ENCODE peak calls at places on chromosome 10, in six cellular contexts. One of them, this sample, is unnamed.

GRCh38 chr10:54139819-54140428 is 661.1 kb downstream of the PCDH15 start:
- DNase-seq in A549: no peak
- DNase-seq in NB4: no peak
- DNase-seq in endothelial cell of umbilical vein: no peak
- DNase-seq in HepG2: no peak
- DNase-seq in GM12878: no peak
- DNase-seq in this sample: no peak

GRCh38 chr10:87763086-87763861 is 54.8 kb downstream of the ATAD1 start:
- DNase-seq in GM12878: no peak
- DNase-seq in A549: no peak
- DNase-seq in HepG2: peak
- DNase-seq in NB4: no peak
- DNase-seq in endothelial cell of umbilical vein: no peak
- DNase-seq in this sample: no peak

GRCh38 chr10:48448796-48449195 is 142.3 kb downstream of the MAPK8 start:
- DNase-seq in endothelial cell of umbilical vein: peak
- DNase-seq in NB4: no peak
- DNase-seq in GM12878: no peak
- DNase-seq in A549: no peak
- DNase-seq in HepG2: no peak
- DNase-seq in this sample: no peak

GRCh38 chr10:111598433-111599059 is 521.7 kb downstream of the ADRA2A start:
- DNase-seq in GM12878: peak
- DNase-seq in HepG2: peak
- DNase-seq in endothelial cell of umbilical vein: peak
- DNase-seq in NB4: peak
- DNase-seq in A549: peak
- DNase-seq in this sample: peak

GRCh38 chr10:11886138-11886474 is 63.0 kb downstream of the PROSER2 start:
- DNase-seq in GM12878: no peak
- DNase-seq in HepG2: no peak
- DNase-seq in A549: no peak
- DNase-seq in endothelial cell of umbilical vein: no peak
- DNase-seq in NB4: no peak
- DNase-seq in this sample: no peak

GRCh38 chr10:80173441-80173840 is 31.9 kb downstream of the ANXA11 start:
- DNase-seq in endothelial cell of umbilical vein: no peak
- DNase-seq in NB4: no peak
- DNase-seq in HepG2: no peak
- DNase-seq in GM12878: no peak
- DNase-seq in A549: no peak
- DNase-seq in this sample: no peak

GRCh38 chr10:5776881-5777197 is 36.4 kb downstream of the GDI2 start:
- DNase-seq in HepG2: no peak
- DNase-seq in A549: no peak
- DNase-seq in NB4: no peak
- DNase-seq in GM12878: no peak
- DNase-seq in endothelial cell of umbilical vein: peak
- DNase-seq in this sample: no peak

GRCh38 chr10:52020702-52021101 is 293.4 kb upstream of the DKK1 start:
- DNase-seq in NB4: no peak
- DNase-seq in GM12878: no peak
- DNase-seq in A549: no peak
- DNase-seq in HepG2: no peak
- DNase-seq in endothelial cell of umbilical vein: no peak
- DNase-seq in this sample: no peak

GRCh38 chr10:73732931-73733623 is 11.1 kb upstream of the SEC24C start:
- DNase-seq in NB4: no peak
- DNase-seq in GM12878: no peak
- DNase-seq in HepG2: no peak
- DNase-seq in A549: no peak
- DNase-seq in endothelial cell of umbilical vein: no peak
- DNase-seq in this sample: no peak

GRCh38 chr10:48924988-48925387 is 14.7 kb downstream of the LRRC18 start:
- DNase-seq in GM12878: no peak
- DNase-seq in NB4: no peak
- DNase-seq in A549: no peak
- DNase-seq in endothelial cell of umbilical vein: no peak
- DNase-seq in HepG2: no peak
- DNase-seq in this sample: no peak

GRCh38 chr10:3294919-3295318 is 122.3 kb upstream of the PITRM1 start:
- DNase-seq in GM12878: no peak
- DNase-seq in endothelial cell of umbilical vein: no peak
- DNase-seq in A549: peak
- DNase-seq in HepG2: peak
- DNase-seq in NB4: no peak
- DNase-seq in this sample: no peak

GRCh38 chr10:93437000-93437945 is 44.9 kb downstream of the MYOF start:
- DNase-seq in HepG2: peak
- DNase-seq in A549: peak
- DNase-seq in NB4: peak
- DNase-seq in endothelial cell of umbilical vein: peak
- DNase-seq in GM12878: no peak
- DNase-seq in this sample: no peak

GRCh38 chr10:114470956-114471905 is 66.9 kb upstream of the AFAP1L2 start:
- DNase-seq in NB4: peak
- DNase-seq in endothelial cell of umbilical vein: peak
- DNase-seq in A549: peak
- DNase-seq in HepG2: peak
- DNase-seq in GM12878: peak
- DNase-seq in this sample: peak

GRCh38 chr10:17643339-17643754 is 604 bp upstream of the STAM start:
- DNase-seq in A549: peak
- DNase-seq in endothelial cell of umbilical vein: no peak
- DNase-seq in GM12878: no peak
- DNase-seq in HepG2: peak
- DNase-seq in NB4: no peak
- DNase-seq in this sample: no peak

GRCh38 chr10:44391981-44392380 is 7.1 kb upstream of the CXCL12 start:
- DNase-seq in HepG2: no peak
- DNase-seq in endothelial cell of umbilical vein: no peak
- DNase-seq in A549: no peak
- DNase-seq in GM12878: no peak
- DNase-seq in NB4: no peak
- DNase-seq in this sample: no peak

GRCh38 chr10:57145548-57145947 is 784.5 kb upstream of the ZWINT start:
- DNase-seq in GM12878: no peak
- DNase-seq in A549: no peak
- DNase-seq in HepG2: no peak
- DNase-seq in endothelial cell of umbilical vein: no peak
- DNase-seq in NB4: no peak
- DNase-seq in this sample: no peak

GRCh38 chr10:5648494-5649457 is 17.6 kb downstream of the ASB13 start:
- DNase-seq in HepG2: no peak
- DNase-seq in A549: peak
- DNase-seq in NB4: no peak
- DNase-seq in GM12878: no peak
- DNase-seq in endothelial cell of umbilical vein: no peak
- DNase-seq in this sample: no peak

GRCh38 chr10:14540062-14540461 is 209.3 kb upstream of the FRMD4A start:
- DNase-seq in HepG2: no peak
- DNase-seq in A549: no peak
- DNase-seq in NB4: no peak
- DNase-seq in GM12878: no peak
- DNase-seq in endothelial cell of umbilical vein: no peak
- DNase-seq in this sample: no peak

GRCh38 chr10:51244739-51245138 is 170.5 kb downstream of the PRKG1 start:
- DNase-seq in A549: no peak
- DNase-seq in endothelial cell of umbilical vein: peak
- DNase-seq in NB4: no peak
- DNase-seq in HepG2: no peak
- DNase-seq in GM12878: no peak
- DNase-seq in this sample: no peak

GRCh38 chr10:44913312-44914079 is 2.4 kb downstream of the TMEM72 start:
- DNase-seq in NB4: peak
- DNase-seq in A549: no peak
- DNase-seq in GM12878: no peak
- DNase-seq in HepG2: no peak
- DNase-seq in endothelial cell of umbilical vein: no peak
- DNase-seq in this sample: peak

GRCh38 chr10:86364551-86365345 is 1.8 kb downstream of the GRID1 start:
- DNase-seq in A549: no peak
- DNase-seq in HepG2: no peak
- DNase-seq in GM12878: no peak
- DNase-seq in NB4: peak
- DNase-seq in endothelial cell of umbilical vein: no peak
- DNase-seq in this sample: no peak

GRCh38 chr10:110353244-110354119 is 48.8 kb upstream of the SMNDC1 start:
- DNase-seq in A549: peak
- DNase-seq in NB4: peak
- DNase-seq in endothelial cell of umbilical vein: peak
- DNase-seq in GM12878: no peak
- DNase-seq in HepG2: no peak
- DNase-seq in this sample: no peak

GRCh38 chr10:26534384-26534783 is 96.2 kb downstream of the APBB1IP start:
- DNase-seq in HepG2: no peak
- DNase-seq in NB4: no peak
- DNase-seq in GM12878: no peak
- DNase-seq in endothelial cell of umbilical vein: no peak
- DNase-seq in A549: peak
- DNase-seq in this sample: peak

GRCh38 chr10:78896169-78896931 is 172.4 kb upstream of the ZMIZ1 start:
- DNase-seq in endothelial cell of umbilical vein: no peak
- DNase-seq in HepG2: no peak
- DNase-seq in NB4: no peak
- DNase-seq in A549: no peak
- DNase-seq in GM12878: no peak
- DNase-seq in this sample: no peak

GRCh38 chr10:119496282-119496681 is 46.2 kb downstream of the RGS10 start:
- DNase-seq in NB4: no peak
- DNase-seq in A549: no peak
- DNase-seq in GM12878: no peak
- DNase-seq in HepG2: peak
- DNase-seq in endothelial cell of umbilical vein: no peak
- DNase-seq in this sample: no peak

GRCh38 chr10:79070611-79071534 is 2.1 kb downstream of the ZMIZ1 start:
- DNase-seq in GM12878: no peak
- DNase-seq in A549: peak
- DNase-seq in HepG2: peak
- DNase-seq in NB4: peak
- DNase-seq in endothelial cell of umbilical vein: peak
- DNase-seq in this sample: peak

GRCh38 chr10:43192824-43193223 is 54.6 kb downstream of the CSGALNACT2 start:
- DNase-seq in HepG2: no peak
- DNase-seq in endothelial cell of umbilical vein: no peak
- DNase-seq in A549: no peak
- DNase-seq in GM12878: no peak
- DNase-seq in NB4: no peak
- DNase-seq in this sample: peak
- TF ChIP-seq MYC in HepG2: no peak
- TF ChIP-seq MYC in endothelial cell of umbilical vein: no peak
- TF ChIP-seq MYC in A549: no peak
- TF ChIP-seq MYC in GM12878: no peak
- TF ChIP-seq MYC in NB4: no peak
- TF ChIP-seq MYC in this sample: no peak

GRCh38 chr10:101588879-101589278 is 758 bp downstream of the DPCD start:
- DNase-seq in HepG2: peak
- DNase-seq in GM12878: no peak
- DNase-seq in endothelial cell of umbilical vein: peak
- DNase-seq in A549: no peak
- DNase-seq in NB4: no peak
- DNase-seq in this sample: peak
- TF ChIP-seq POLR2A in HepG2: no peak
- TF ChIP-seq POLR2A in GM12878: no peak
- TF ChIP-seq POLR2A in endothelial cell of umbilical vein: no peak
- TF ChIP-seq POLR2A in A549: no peak
- TF ChIP-seq POLR2A in NB4: no peak
- TF ChIP-seq POLR2A in this sample: no peak

GRCh38 chr10:104501864-104502579 is 139.1 kb upstream of the SORCS3 start:
- DNase-seq in NB4: no peak
- DNase-seq in GM12878: no peak
- DNase-seq in HepG2: no peak
- DNase-seq in A549: no peak
- DNase-seq in endothelial cell of umbilical vein: no peak
- DNase-seq in this sample: no peak
- TF ChIP-seq MYC in NB4: no peak
- TF ChIP-seq MYC in GM12878: no peak
- TF ChIP-seq MYC in HepG2: no peak
- TF ChIP-seq MYC in A549: no peak
- TF ChIP-seq MYC in endothelial cell of umbilical vein: no peak
- TF ChIP-seq MYC in this sample: no peak

DNA sequence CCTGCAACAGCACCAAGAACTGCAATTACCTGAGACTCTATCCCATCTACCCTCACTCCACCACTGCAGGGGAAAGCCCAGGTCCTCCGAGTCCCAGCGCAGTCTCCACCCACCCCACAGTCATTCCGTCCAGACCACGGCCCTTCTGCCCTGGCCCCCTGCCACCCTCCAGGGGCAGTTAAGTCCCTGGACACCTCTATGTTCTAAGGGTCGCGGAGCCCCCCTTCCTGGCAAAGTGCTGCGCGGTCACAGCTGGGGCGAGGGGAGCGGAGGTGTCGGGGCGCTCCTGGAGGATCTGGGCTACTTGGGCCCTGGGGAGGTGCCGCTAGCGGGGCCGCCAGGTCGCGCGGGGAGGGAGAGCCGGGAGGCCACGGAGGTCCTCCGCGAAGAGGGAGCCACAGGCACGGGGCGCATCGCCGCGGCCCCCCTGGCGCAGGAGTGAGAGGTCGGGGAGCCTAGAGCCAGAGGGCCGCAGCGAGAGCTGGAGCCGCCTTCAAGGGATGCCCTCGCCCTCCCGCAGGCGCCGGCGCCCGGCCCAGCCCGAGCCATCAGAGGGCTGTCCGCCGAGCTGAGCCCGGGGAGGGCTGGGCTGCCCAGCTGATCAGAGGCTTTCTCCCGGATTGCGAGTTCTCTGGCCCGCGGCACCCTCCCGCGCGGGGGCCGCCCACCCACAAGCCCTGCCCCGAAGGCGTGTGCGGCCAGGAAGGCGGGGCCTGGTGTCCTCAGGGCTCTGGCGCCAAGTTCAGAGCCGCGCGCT is 4.2 kb upstream of the ANTXRL start:
- DNase-seq in endothelial cell of umbilical vein: peak
- DNase-seq in HepG2: peak
- DNase-seq in GM12878: no peak
- DNase-seq in NB4: peak
- DNase-seq in A549: peak
- DNase-seq in this sample: peak
- TF ChIP-seq POLR2A in endothelial cell of umbilical vein: no peak
- TF ChIP-seq POLR2A in HepG2: peak
- TF ChIP-seq POLR2A in GM12878: no peak
- TF ChIP-seq POLR2A in NB4: peak
- TF ChIP-seq POLR2A in A549: no peak
- TF ChIP-seq POLR2A in this sample: no peak

This sample was measured in K562.